ENCODE peak calls at places on chromosomes 13 and 19, in five cellular contexts. One of them, this sample, is unnamed.

GRCh38 chr13:98773053-98773452 is 20.6 kb upstream of the SLC15A1 start:
- DNase-seq in A549: no peak
- DNase-seq in Calu3: no peak
- DNase-seq in fibroblast of lung: no peak
- DNase-seq in IMR-90: no peak
- DNase-seq in this sample: no peak

GRCh38 chr19:2549701-2550191 is 73.8 kb downstream of the GADD45B start:
- DNase-seq in A549: no peak
- DNase-seq in Calu3: no peak
- DNase-seq in fibroblast of lung: peak
- DNase-seq in IMR-90: peak
- DNase-seq in this sample: peak

GRCh38 chr19:6100284-6100915 is 9.9 kb downstream of the RFX2 start:
- DNase-seq in A549: no peak
- DNase-seq in Calu3: no peak
- DNase-seq in fibroblast of lung: no peak
- DNase-seq in IMR-90: no peak
- DNase-seq in this sample: no peak

GRCh38 chr19:33177417-33177976 is 16.6 kb upstream of the LRP3 start:
- DNase-seq in A549: peak
- DNase-seq in Calu3: peak
- DNase-seq in fibroblast of lung: no peak
- DNase-seq in IMR-90: no peak
- DNase-seq in this sample: no peak

GRCh38 chr13:110410906-110411305 is 103.8 kb downstream of the COL4A2 start:
- DNase-seq in A549: no peak
- DNase-seq in Calu3: no peak
- DNase-seq in fibroblast of lung: no peak
- DNase-seq in IMR-90: no peak
- DNase-seq in this sample: no peak

GRCh38 chr13:106867249-106867648 is 299.3 kb upstream of the ARGLU1 start:
- DNase-seq in A549: no peak
- DNase-seq in Calu3: no peak
- DNase-seq in fibroblast of lung: peak
- DNase-seq in IMR-90: no peak
- DNase-seq in this sample: no peak

GRCh38 chr13:101869553-101869952 is 417.1 kb downstream of the ITGBL1 start:
- DNase-seq in A549: no peak
- DNase-seq in Calu3: no peak
- DNase-seq in fibroblast of lung: peak
- DNase-seq in IMR-90: peak
- DNase-seq in this sample: no peak

GRCh38 chr19:34994643-34995471 is 5.3 kb upstream of the GRAMD1A start:
- DNase-seq in A549: peak
- DNase-seq in Calu3: peak
- DNase-seq in fibroblast of lung: no peak
- DNase-seq in IMR-90: no peak
- DNase-seq in this sample: no peak

GRCh38 chr13:36736119-36736726 is 62.4 kb downstream of the SERTM1 start:
- DNase-seq in A549: peak
- DNase-seq in Calu3: peak
- DNase-seq in fibroblast of lung: peak
- DNase-seq in IMR-90: peak
- DNase-seq in this sample: peak

GRCh38 chr19:18519962-18520847 is 1.7 kb downstream of the ELL start:
- DNase-seq in A549: peak
- DNase-seq in Calu3: peak
- DNase-seq in fibroblast of lung: peak
- DNase-seq in IMR-90: peak
- DNase-seq in this sample: peak

GRCh38 chr19:46478356-46478986 is 7.1 kb upstream of the PNMA8A start:
- DNase-seq in A549: no peak
- DNase-seq in Calu3: no peak
- DNase-seq in fibroblast of lung: peak
- DNase-seq in IMR-90: peak
- DNase-seq in this sample: peak

GRCh38 chr13:94483970-94484369 is 4.5 kb upstream of the DCT start:
- DNase-seq in A549: no peak
- DNase-seq in Calu3: no peak
- DNase-seq in fibroblast of lung: no peak
- DNase-seq in IMR-90: peak
- DNase-seq in this sample: no peak

GRCh38 chr19:48609571-48610108 is 3.1 kb downstream of the SPACA4 start:
- DNase-seq in A549: no peak
- DNase-seq in Calu3: no peak
- DNase-seq in fibroblast of lung: no peak
- DNase-seq in IMR-90: no peak
- DNase-seq in this sample: no peak

GRCh38 chr13:41700790-41701310 is 243.5 kb downstream of the RGCC start:
- DNase-seq in A549: no peak
- DNase-seq in Calu3: no peak
- DNase-seq in fibroblast of lung: peak
- DNase-seq in IMR-90: peak
- DNase-seq in this sample: peak

GRCh38 chr19:15427991-15428471 is 9.2 kb upstream of the AKAP8L start:
- DNase-seq in A549: no peak
- DNase-seq in Calu3: no peak
- DNase-seq in fibroblast of lung: no peak
- DNase-seq in IMR-90: no peak
- DNase-seq in this sample: no peak

GRCh38 chr19:41479757-41480191 is 36.8 kb downstream of the ERICH4 start:
- DNase-seq in A549: no peak
- DNase-seq in Calu3: no peak
- DNase-seq in fibroblast of lung: no peak
- DNase-seq in IMR-90: no peak
- DNase-seq in this sample: peak

GRCh38 chr13:50197705-50198104 is 182.5 kb downstream of the KCNRG start:
- DNase-seq in A549: no peak
- DNase-seq in Calu3: no peak
- DNase-seq in fibroblast of lung: peak
- DNase-seq in IMR-90: peak
- DNase-seq in this sample: no peak

GRCh38 chr13:31556376-31556775 is 182.9 kb upstream of the RXFP2 start:
- DNase-seq in A549: no peak
- DNase-seq in Calu3: no peak
- DNase-seq in fibroblast of lung: peak
- DNase-seq in IMR-90: peak
- DNase-seq in this sample: peak

GRCh38 chr13:33205804-33206221 is 79.7 kb downstream of the STARD13 start:
- DNase-seq in A549: no peak
- DNase-seq in Calu3: no peak
- DNase-seq in fibroblast of lung: peak
- DNase-seq in IMR-90: peak
- DNase-seq in this sample: peak

GRCh38 chr19:6536138-6536671 is 5.4 kb downstream of the TNFSF9 start:
- DNase-seq in A549: peak
- DNase-seq in Calu3: peak
- DNase-seq in fibroblast of lung: peak
- DNase-seq in IMR-90: no peak
- DNase-seq in this sample: peak

GRCh38 chr19:1453525-1454371 is 3.8 kb downstream of the APC2 start:
- DNase-seq in A549: no peak
- DNase-seq in Calu3: no peak
- DNase-seq in fibroblast of lung: peak
- DNase-seq in IMR-90: no peak
- DNase-seq in this sample: peak

GRCh38 chr19:17555480-17555928 is at the start of gene COLGALT1:
- DNase-seq in A549: peak
- DNase-seq in Calu3: peak
- DNase-seq in fibroblast of lung: peak
- DNase-seq in IMR-90: peak
- DNase-seq in this sample: peak

GRCh38 chr19:57667220-57667619 is 1.5 kb upstream of the ZSCAN4 start:
- DNase-seq in A549: no peak
- DNase-seq in Calu3: no peak
- DNase-seq in fibroblast of lung: no peak
- DNase-seq in IMR-90: no peak
- DNase-seq in this sample: no peak
- TF ChIP-seq CTCF in A549: no peak
- TF ChIP-seq CTCF in Calu3: no peak
- TF ChIP-seq CTCF in fibroblast of lung: no peak
- TF ChIP-seq CTCF in IMR-90: no peak
- TF ChIP-seq CTCF in this sample: no peak

GRCh38 chr13:25143693-25144092 is 28.4 kb downstream of the AMER2 start:
- DNase-seq in A549: no peak
- DNase-seq in Calu3: no peak
- DNase-seq in fibroblast of lung: no peak
- DNase-seq in IMR-90: no peak
- DNase-seq in this sample: no peak
- TF ChIP-seq CTCF in A549: no peak
- TF ChIP-seq CTCF in Calu3: no peak
- TF ChIP-seq CTCF in fibroblast of lung: no peak
- TF ChIP-seq CTCF in IMR-90: no peak
- TF ChIP-seq CTCF in this sample: no peak

GRCh38 chr13:43657485-43657884 is 129.3 kb downstream of the ENOX1 start:
- DNase-seq in A549: no peak
- DNase-seq in Calu3: no peak
- DNase-seq in fibroblast of lung: no peak
- DNase-seq in IMR-90: no peak
- DNase-seq in this sample: no peak

GRCh38 chr13:43648733-43649132 is 138.0 kb downstream of the ENOX1 start:
- DNase-seq in A549: no peak
- DNase-seq in Calu3: no peak
- DNase-seq in fibroblast of lung: peak
- DNase-seq in IMR-90: no peak
- DNase-seq in this sample: no peak

GRCh38 chr13:43652751-43653150 is 134.0 kb downstream of the ENOX1 start:
- DNase-seq in A549: no peak
- DNase-seq in Calu3: no peak
- DNase-seq in fibroblast of lung: no peak
- DNase-seq in IMR-90: no peak
- DNase-seq in this sample: no peak

GRCh38 chr13:43653980-43654379 is 132.8 kb downstream of the ENOX1 start:
- DNase-seq in A549: no peak
- DNase-seq in Calu3: no peak
- DNase-seq in fibroblast of lung: no peak
- DNase-seq in IMR-90: no peak
- DNase-seq in this sample: no peak
- TF ChIP-seq CTCF in A549: no peak
- TF ChIP-seq CTCF in Calu3: no peak
- TF ChIP-seq CTCF in fibroblast of lung: no peak
- TF ChIP-seq CTCF in IMR-90: no peak
- TF ChIP-seq CTCF in this sample: no peak

GRCh38 chr13:77026255-77026782 is 640 bp downstream of the FBXL3 start:
- DNase-seq in A549: peak
- DNase-seq in Calu3: peak
- DNase-seq in fibroblast of lung: peak
- DNase-seq in IMR-90: peak
- DNase-seq in this sample: peak
- TF ChIP-seq CTCF in A549: no peak
- TF ChIP-seq CTCF in Calu3: no peak
- TF ChIP-seq CTCF in fibroblast of lung: no peak
- TF ChIP-seq CTCF in IMR-90: no peak
- TF ChIP-seq CTCF in this sample: no peak

GRCh38 chr19:51904331-51905165 is at the start of gene ZNF649:
- DNase-seq in A549: peak
- DNase-seq in Calu3: peak
- DNase-seq in fibroblast of lung: peak
- DNase-seq in IMR-90: peak
- DNase-seq in this sample: peak
- TF ChIP-seq CTCF in A549: no peak
- TF ChIP-seq CTCF in Calu3: no peak
- TF ChIP-seq CTCF in fibroblast of lung: peak
- TF ChIP-seq CTCF in IMR-90: no peak
- TF ChIP-seq CTCF in this sample: no peak

DNA sequence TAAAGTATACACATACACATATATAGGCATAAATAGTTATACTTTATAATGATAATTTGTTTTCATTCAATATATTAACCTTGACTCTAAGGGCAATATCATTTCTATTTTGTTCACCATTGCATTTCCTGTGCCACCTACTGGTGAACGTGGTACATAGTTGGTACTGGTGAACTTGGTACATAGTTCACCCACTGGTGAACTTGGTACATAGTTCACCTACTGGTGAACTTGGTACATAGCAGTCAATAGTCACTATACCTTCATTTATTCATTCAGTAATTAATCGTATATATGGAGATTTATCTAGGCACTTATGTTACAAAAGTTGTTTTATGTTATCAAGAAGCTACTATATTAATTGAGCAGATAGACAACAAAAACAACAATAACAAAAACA is 172.6 kb upstream of the ATXN8OS start:
- DNase-seq in A549: no peak
- DNase-seq in Calu3: no peak
- DNase-seq in fibroblast of lung: no peak
- DNase-seq in IMR-90: no peak
- DNase-seq in this sample: no peak
- TF ChIP-seq CTCF in A549: no peak
- TF ChIP-seq CTCF in Calu3: no peak
- TF ChIP-seq CTCF in fibroblast of lung: no peak
- TF ChIP-seq CTCF in IMR-90: no peak
- TF ChIP-seq CTCF in this sample: no peak

GRCh38 chr19:13238891-13239534 is 88.8 kb downstream of the IER2 start:
- DNase-seq in A549: no peak
- DNase-seq in Calu3: no peak
- DNase-seq in fibroblast of lung: no peak
- DNase-seq in IMR-90: no peak
- DNase-seq in this sample: no peak

GRCh38 chr19:13229246-13229645 is 79.0 kb downstream of the IER2 start:
- DNase-seq in A549: no peak
- DNase-seq in Calu3: no peak
- DNase-seq in fibroblast of lung: no peak
- DNase-seq in IMR-90: no peak
- DNase-seq in this sample: no peak

GRCh38 chr19:13231663-13232062 is 81.5 kb downstream of the IER2 start:
- DNase-seq in A549: no peak
- DNase-seq in Calu3: no peak
- DNase-seq in fibroblast of lung: no peak
- DNase-seq in IMR-90: no peak
- DNase-seq in this sample: peak

GRCh38 chr19:13240312-13241022 is 90.3 kb downstream of the IER2 start:
- DNase-seq in A549: no peak
- DNase-seq in Calu3: no peak
- DNase-seq in fibroblast of lung: no peak
- DNase-seq in IMR-90: no peak
- DNase-seq in this sample: no peak

DNA sequence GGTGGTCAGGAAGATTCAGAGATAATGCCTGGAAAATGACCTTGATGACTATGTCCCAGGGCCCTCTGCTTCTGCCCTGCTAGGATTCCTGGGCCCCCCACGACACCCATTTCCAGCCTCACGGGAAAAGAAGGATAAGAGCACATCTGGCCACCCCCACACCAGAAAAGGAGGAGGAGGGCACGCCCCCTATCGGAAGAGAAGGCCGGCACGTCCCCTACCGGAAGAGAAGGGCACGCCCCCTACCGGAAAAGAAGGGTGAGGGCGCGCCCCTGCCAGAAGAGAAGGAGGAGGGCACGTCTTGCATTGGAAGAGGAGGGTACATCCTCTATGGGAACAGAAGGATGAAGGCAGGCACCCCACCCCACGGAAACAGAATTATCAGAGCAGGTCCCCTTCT is 84.3 kb downstream of the IER2 start:
- DNase-seq in A549: peak
- DNase-seq in Calu3: peak
- DNase-seq in fibroblast of lung: peak
- DNase-seq in IMR-90: no peak
- DNase-seq in this sample: peak
- TF ChIP-seq CTCF in A549: peak
- TF ChIP-seq CTCF in Calu3: no peak
- TF ChIP-seq CTCF in fibroblast of lung: peak
- TF ChIP-seq CTCF in IMR-90: peak
- TF ChIP-seq CTCF in this sample: peak